ENCODE peak calls at places on chromosomes 6 and 20, in four cellular contexts. One of them, this sample, is unnamed.

GRCh38 chr6:34791842-34792604 is at the start of gene BLTP3A:
- DNase-seq in effector CD4-positive, alpha-beta T cell: peak
- DNase-seq in lower leg skin: peak
- DNase-seq in A673: peak
- DNase-seq in this sample: peak

GRCh38 chr6:107419747-107420146 is 39.6 kb downstream of the PDSS2 start:
- DNase-seq in effector CD4-positive, alpha-beta T cell: no peak
- DNase-seq in lower leg skin: no peak
- DNase-seq in A673: no peak
- DNase-seq in this sample: no peak

GRCh38 chr20:3111995-3112394 is 27.5 kb upstream of the AVP start:
- DNase-seq in effector CD4-positive, alpha-beta T cell: no peak
- DNase-seq in lower leg skin: no peak
- DNase-seq in A673: no peak
- DNase-seq in this sample: no peak

GRCh38 chr6:44381739-44382138 is 5.8 kb upstream of the CDC5L start:
- DNase-seq in effector CD4-positive, alpha-beta T cell: no peak
- DNase-seq in lower leg skin: no peak
- DNase-seq in A673: no peak
- DNase-seq in this sample: no peak

GRCh38 chr6:100493206-100493888 is 28.6 kb upstream of the SIM1 start:
- DNase-seq in effector CD4-positive, alpha-beta T cell: no peak
- DNase-seq in lower leg skin: no peak
- DNase-seq in A673: no peak
- DNase-seq in this sample: no peak

GRCh38 chr6:169145476-169145875 is 108.2 kb downstream of the THBS2 start:
- DNase-seq in effector CD4-positive, alpha-beta T cell: no peak
- DNase-seq in lower leg skin: no peak
- DNase-seq in A673: no peak
- DNase-seq in this sample: no peak

GRCh38 chr6:44594471-44594870 is 207.0 kb downstream of the CDC5L start:
- DNase-seq in effector CD4-positive, alpha-beta T cell: no peak
- DNase-seq in lower leg skin: no peak
- DNase-seq in A673: no peak
- DNase-seq in this sample: no peak

GRCh38 chr6:162868397-162868796 is 140.6 kb downstream of the PACRG start:
- DNase-seq in effector CD4-positive, alpha-beta T cell: no peak
- DNase-seq in lower leg skin: no peak
- DNase-seq in A673: no peak
- DNase-seq in this sample: no peak

GRCh38 chr6:139587469-139587868 is 213.0 kb upstream of the CITED2 start:
- DNase-seq in effector CD4-positive, alpha-beta T cell: no peak
- DNase-seq in lower leg skin: no peak
- DNase-seq in A673: peak
- DNase-seq in this sample: no peak

GRCh38 chr20:18679020-18679419 is 91.2 kb downstream of the DTD1 start:
- DNase-seq in effector CD4-positive, alpha-beta T cell: no peak
- DNase-seq in lower leg skin: no peak
- DNase-seq in A673: no peak
- DNase-seq in this sample: no peak

This sample was measured in K562.